ENCODE peak calls at places on chromosomes 5 and 9, in ten cellular contexts. X, I, K, P, Y, U, H, Q, O and C are unnamed samples.

GRCh38 chr5:139038618-139039305 is 159.4 kb downstream of the SIL1 start:
- DNase-seq in I (no peak), K (no peak), H (no peak), Y (no peak), X (no peak), U (no peak), P (no peak), O (no peak), Q (peak; percentile 4), C (no peak)

GRCh38 chr5:9431496-9432258 is 114.2 kb downstream of the SEMA5A start:
- DNase-seq in P (no peak), K (no peak), O (no peak), H (no peak), I (no peak), Q (no peak), Y (peak; percentile 37), X (no peak), U (no peak), C (no peak)

GRCh38 chr5:40754381-40755092 is 1.2 kb downstream of the TTC33 start:
- DNase-seq in O (no peak), X (no peak), Y (peak; percentile 88), Q (no peak), P (no peak), H (no peak), K (peak; percentile 62), I (peak; percentile 52), U (no peak), C (peak; percentile 55)

GRCh38 chr5:50958852-50959457 is 292.5 kb downstream of the PARP8 start:
- DNase-seq in X (peak; percentile 48), I (peak; percentile 37), O (no peak), Y (peak; percentile 47), U (no peak), H (no peak), K (peak; percentile 70), Q (peak; percentile 62), P (no peak), C (peak; percentile 33)

GRCh38 chr9:127083598-127083997 is 38.8 kb downstream of the ANGPTL2 start:
- DNase-seq in K (peak; percentile 11), Q (no peak), U (no peak), I (no peak), X (no peak), H (no peak), Y (no peak), O (no peak), P (no peak), C (no peak)

GRCh38 chr5:150624334-150625163 is 15.9 kb upstream of the SYNPO start:
- DNase-seq in Y (no peak), H (peak; percentile 4), Q (peak; percentile 23), K (peak; percentile 63), O (peak; percentile 59), P (no peak), X (no peak), I (no peak), U (no peak), C (no peak)

GRCh38 chr5:105508519-105508918 is 1945.9 kb upstream of the NUDT12 start:
- DNase-seq in Y (peak; percentile 41), Q (no peak), I (no peak), H (no peak), O (no peak), U (no peak), P (no peak), K (no peak), X (no peak), C (no peak)

GRCh38 chr5:122500245-122501086 is 188.4 kb downstream of the SNCAIP start:
- DNase-seq in P (no peak), O (no peak), Y (peak; percentile 56), I (no peak), Q (peak; percentile 58), X (peak; percentile 50), K (peak; percentile 81), H (no peak), U (no peak), C (peak; percentile 72)

GRCh38 chr5:132495063-132495671 is 4.6 kb upstream of the IRF1 start:
- DNase-seq in O (peak; percentile 8), P (no peak), I (no peak), U (peak; percentile 16), X (no peak), Q (no peak), Y (no peak), K (no peak), H (no peak), C (no peak)

GRCh38 chr5:137791387-137791786 is 37.2 kb upstream of the HNRNPA0 start:
- DNase-seq in P (no peak), Q (no peak), K (no peak), Y (no peak), O (no peak), X (no peak), I (no peak), H (no peak), U (no peak), C (peak; percentile 2)

GRCh38 chr9:134942421-134943119 is 24.9 kb upstream of the FCN1 start:
- DNase-seq in U (no peak), Y (no peak), H (no peak), X (no peak), K (peak; percentile 54), P (no peak), Q (no peak), O (no peak), I (no peak), C (peak; percentile 31)

GRCh38 chr9:93123561-93124283 is 10.3 kb downstream of the NINJ1 start:
- DNase-seq in H (no peak), I (no peak), Q (no peak), X (no peak), U (no peak), P (no peak), Y (no peak), O (peak; percentile 6), K (no peak), C (no peak)

GRCh38 chr9:120619751-120620655 is 40.0 kb upstream of the CDK5RAP2 start:
- DNase-seq in Y (peak; percentile 73), I (peak; percentile 66), O (peak; percentile 55), X (peak; percentile 54), Q (peak; percentile 78), K (peak; percentile 82), U (peak; percentile 43), P (no peak), H (peak; percentile 10), C (peak; percentile 75)

GRCh38 chr9:114081441-114082016 is 3.4 kb upstream of the AMBP start:
- DNase-seq in H (no peak), Q (no peak), Y (no peak), U (no peak), K (no peak), I (no peak), P (no peak), X (no peak), O (no peak), C (no peak)

GRCh38 chr9:112868956-112869594 is 21.6 kb downstream of the SLC46A2 start:
- DNase-seq in O (no peak), X (no peak), K (no peak), I (no peak), Y (no peak), Q (peak; percentile 20), U (no peak), H (no peak), P (no peak), C (no peak)

GRCh38 chr5:39998518-39998917 is 573.7 kb upstream of the DAB2 start:
- DNase-seq in Y (no peak), O (peak; percentile 13), U (no peak), H (no peak), I (no peak), X (no peak), K (peak; percentile 1), Q (no peak), P (no peak), C (peak; percentile 63)

GRCh38 chr5:149439899-149440655 is 61.0 kb upstream of the IL17B start:
- DNase-seq in Y (no peak), O (peak; percentile 85), Q (no peak), P (no peak), H (no peak), X (peak; percentile 93), K (peak; percentile 67), I (peak; percentile 81), U (peak; percentile 83), C (peak; percentile 58)